ENCODE peak calls at places on chromosomes 5 and 9, in seven cellular contexts. P is cardiac muscle cell; O is kidney tubule cell; A is trophoblast cell; N is Calu3; V is fibroblast of mammary gland; H is stimulated activated CD4-positive, alpha-beta T cell treated with anti-CD3 and anti-CD28 coated beads, TNF-alpha, amount 100 ng/mL, for 4 hours. E is an unnamed sample.

GRCh38 chr9:121844090-121844489 is 192.7 kb downstream of the DAB2IP start:
- DNase-seq in N (no peak), O (no peak), P (no peak), V (no peak), A (no peak), H (no peak), E (no peak)

GRCh38 chr5:127970081-127970480 is 113.5 kb upstream of the SLC12A2 start:
- DNase-seq in P (no peak), O (peak), N (no peak), A (no peak), H (no peak), V (no peak), E (peak)

GRCh38 chr9:34993502-34994428 is 4.2 kb downstream of the DNAJB5 start:
- DNase-seq in P (peak), H (no peak), V (peak), N (no peak), O (peak), A (no peak), E (no peak)

GRCh38 chr5:24606974-24607373 is 37.8 kb downstream of the CDH10 start:
- DNase-seq in O (no peak), H (no peak), P (no peak), N (no peak), V (no peak), A (no peak), E (no peak)

GRCh38 chr5:142863856-142864255 is 93.7 kb downstream of the ARHGAP26 start:
- DNase-seq in A (no peak), V (no peak), N (peak), O (no peak), P (no peak), H (no peak), E (no peak)

GRCh38 chr5:180823938-180824629 is 21.5 kb upstream of the MGAT1 start:
- DNase-seq in A (no peak), H (no peak), P (no peak), N (no peak), O (no peak), V (no peak), E (no peak)

GRCh38 chr9:71911908-71912325 is 478 bp downstream of the C9orf85 start:
- DNase-seq in O (no peak), N (no peak), A (no peak), V (peak), P (no peak), H (no peak), E (no peak)

GRCh38 chr5:76419597-76419996 is 16.5 kb downstream of the IQGAP2 start:
- DNase-seq in A (no peak), H (no peak), V (no peak), O (no peak), N (no peak), P (no peak), E (no peak)

GRCh38 chr5:94517490-94518108 is 100.8 kb downstream of the KIAA0825 start:
- DNase-seq in N (no peak), V (no peak), H (no peak), P (no peak), O (no peak), A (no peak), E (no peak)

GRCh38 chr9:98926016-98926415 is 17.7 kb upstream of the COL15A1 start:
- DNase-seq in O (no peak), P (no peak), A (no peak), H (no peak), N (no peak), V (no peak), E (no peak)